ENCODE peak calls at places on chromosomes 7 and 10, in four cellular contexts. X is uterus, R is amygdala, D is GM03348. M is an unnamed sample.

GRCh38 chr10:98246911-98247820 is 20.8 kb downstream of the LOXL4 start:
- DNase-seq in X (no peak), R (no peak), D (peak), M (no peak)

GRCh38 chr7:124276005-124276606 is 243.2 kb upstream of the TMEM229A start:
- DNase-seq in X (no peak), R (peak), D (no peak), M (no peak)

GRCh38 chr7:114830952-114831351 is 90.9 kb upstream of the MDFIC start:
- DNase-seq in X (no peak), R (no peak), D (no peak), M (no peak)

GRCh38 chr10:27230022-27230421 is 10.6 kb downstream of the ACBD5 start:
- DNase-seq in X (no peak), R (no peak), D (no peak), M (no peak)

GRCh38 chr7:137728426-137728825 is 118.3 kb downstream of the DGKI start:
- DNase-seq in X (no peak), R (no peak), D (no peak), M (no peak)

GRCh38 chr10:69382382-69383117 is 34.2 kb downstream of the TACR2 start:
- DNase-seq in X (peak), R (no peak), D (peak), M (no peak)

GRCh38 chr10:61896854-61897661 is 4.4 kb upstream of the ARID5B start:
- DNase-seq in X (peak), R (peak), D (peak), M (no peak)

GRCh38 chr7:129453510-129454248 is 19.4 kb downstream of the STRIP2 start:
- DNase-seq in X (no peak), R (no peak), D (no peak), M (no peak)

GRCh38 chr7:6615853-6616555 is 594 bp downstream of the ZNF853 start:
- DNase-seq in X (no peak), R (no peak), D (no peak), M (no peak)

GRCh38 chr10:122078965-122079401 is 90.0 kb downstream of the TACC2 start:
- DNase-seq in X (no peak), R (no peak), D (no peak), M (no peak)

GRCh38 chr7:99374121-99375064 is at the start of gene ARPC1B:
- DNase-seq in X (peak), R (peak), D (peak), M (peak)

GRCh38 chr10:101619983-101620382 is 31.9 kb downstream of the DPCD start:
- DNase-seq in X (no peak), R (no peak), D (no peak), M (no peak)

GRCh38 chr10:81600185-81600584 is 274.8 kb upstream of the NRG3 start:
- DNase-seq in X (no peak), R (no peak), D (peak), M (no peak)

GRCh38 chr10:26457088-26457487 is 18.9 kb downstream of the APBB1IP start:
- DNase-seq in X (no peak), R (no peak), D (no peak), M (no peak)

GRCh38 chr10:116201011-116201410 is 72.0 kb downstream of the GFRA1 start:
- DNase-seq in X (no peak), R (no peak), D (peak), M (no peak)

GRCh38 chr7:2214636-2215035 is 18.1 kb downstream of the MAD1L1 start:
- DNase-seq in X (no peak), R (no peak), D (no peak), M (no peak)

GRCh38 chr10:1187151-1187854 is 131.1 kb downstream of the WDR37 start:
- DNase-seq in X (no peak), R (peak), D (no peak), M (no peak)

GRCh38 chr10:114259825-114260224 is 20.8 kb downstream of the VWA2 start:
- DNase-seq in X (peak), R (no peak), D (peak), M (no peak)